ENCODE peak calls at places on chromosomes 3 and 15, in eight cellular contexts. U is adrenal gland, B is ovary, M is body of pancreas, E is heart left ventricle, Z is H54, J is NB4, K is sigmoid colon. A is an unnamed sample.

GRCh38 chr3:50525987-50526386 is 22.6 kb upstream of the CACNA2D2 start:
- DNase-seq in U (peak), B (no peak), M (peak), E (peak), Z (peak), J (peak), K (no peak), A (peak)

GRCh38 chr3:171461087-171461917 is 1.1 kb upstream of the TNIK start:
- DNase-seq in U (peak), B (no peak), M (no peak), E (no peak), Z (no peak), J (peak), K (no peak), A (peak)

GRCh38 chr15:41233367-41233771 is 2.3 kb downstream of the CHP1 start:
- DNase-seq in U (no peak), B (no peak), M (no peak), E (no peak), Z (peak), J (no peak), K (no peak), A (no peak)

GRCh38 chr3:189756651-189757078 is 125.5 kb downstream of the TP63 start:
- DNase-seq in U (no peak), B (no peak), M (no peak), E (no peak), Z (no peak), J (no peak), K (no peak), A (no peak)

GRCh38 chr15:66882251-66883020 is 180.4 kb downstream of the SMAD6 start:
- DNase-seq in U (peak), B (no peak), M (no peak), E (peak), Z (peak), J (peak), K (peak), A (peak)

GRCh38 chr3:156150434-156151066 is 30.2 kb downstream of the KCNAB1 start:
- DNase-seq in U (peak), B (no peak), M (peak), E (no peak), Z (peak), J (peak), K (peak), A (peak)

GRCh38 chr3:104886220-104886995 is 480.3 kb upstream of the ALCAM start:
- DNase-seq in U (peak), B (no peak), M (no peak), E (no peak), Z (no peak), J (peak), K (no peak), A (no peak)

GRCh38 chr3:155302476-155302875 is 9.0 kb upstream of the STRIT1 start:
- DNase-seq in U (no peak), B (no peak), M (no peak), E (no peak), Z (no peak), J (no peak), K (no peak), A (peak)

GRCh38 chr3:128515967-128516366 is 23.0 kb upstream of the GATA2 start:
- DNase-seq in U (no peak), B (no peak), M (no peak), E (no peak), Z (no peak), J (peak), K (no peak), A (no peak)

GRCh38 chr15:63261311-63261710 is 16.1 kb upstream of the APH1B start:
- DNase-seq in U (no peak), B (no peak), M (no peak), E (no peak), Z (no peak), J (no peak), K (no peak), A (no peak)

GRCh38 chr3:126911162-126912026 is 71.5 kb upstream of the PLXNA1 start:
- DNase-seq in U (peak), B (no peak), M (peak), E (peak), Z (peak), J (peak), K (no peak), A (peak)

GRCh38 chr3:107430214-107431047 is 53.2 kb downstream of the CCDC54 start:
- DNase-seq in U (no peak), B (peak), M (no peak), E (peak), Z (no peak), J (peak), K (no peak), A (peak)

GRCh38 chr3:279325-279724 is 82.8 kb downstream of the CHL1 start:
- DNase-seq in U (no peak), B (no peak), M (no peak), E (no peak), Z (no peak), J (no peak), K (no peak), A (no peak)

GRCh38 chr3:171874251-171874679 is 31.1 kb downstream of the TMEM212 start:
- DNase-seq in U (no peak), B (no peak), M (no peak), E (no peak), Z (no peak), J (no peak), K (no peak), A (peak)

GRCh38 chr3:14369675-14370669 is 32.4 kb upstream of the SLC6A6 start:
- DNase-seq in U (no peak), B (no peak), M (peak), E (no peak), Z (no peak), J (no peak), K (no peak), A (peak)

GRCh38 chr3:85068911-85069310 is 110.1 kb downstream of the CADM2 start:
- DNase-seq in U (no peak), B (no peak), M (no peak), E (no peak), Z (no peak), J (no peak), K (no peak), A (no peak)
- TF ChIP-seq POLR2A in U (no peak), B (no peak), M (no peak), E (no peak), Z (no peak), J (no peak), K (no peak), A (no peak)

GRCh38 chr3:120532969-120533368 is 63.2 kb upstream of the NDUFB4 start:
- DNase-seq in U (no peak), B (no peak), M (no peak), E (no peak), Z (no peak), J (no peak), K (no peak), A (no peak)
- TF ChIP-seq POLR2A in U (no peak), B (no peak), M (no peak), E (no peak), Z (no peak), J (no peak), K (no peak), A (no peak)

GRCh38 chr3:113745273-113746068 is 578 bp downstream of the NAA50 start:
- DNase-seq in U (peak), B (peak), M (peak), E (peak), Z (peak), J (peak), K (peak), A (peak)
- TF ChIP-seq POLR2A in U (peak), B (no peak), M (no peak), E (no peak), Z (no peak), J (no peak), K (peak), A (no peak)

GRCh38 chr3:187020376-187020775 is 90.0 kb downstream of the ST6GAL1 start:
- DNase-seq in U (no peak), B (no peak), M (no peak), E (no peak), Z (no peak), J (no peak), K (no peak), A (no peak)

GRCh38 chr3:187024561-187025226 is 94.4 kb downstream of the ST6GAL1 start:
- DNase-seq in U (no peak), B (no peak), M (no peak), E (no peak), Z (no peak), J (no peak), K (no peak), A (no peak)

GRCh38 chr3:187025254-187025655 is 94.9 kb downstream of the ST6GAL1 start:
- DNase-seq in U (no peak), B (no peak), M (no peak), E (no peak), Z (no peak), J (no peak), K (no peak), A (no peak)

GRCh38 chr3:187021748-187022402 is 91.5 kb downstream of the ST6GAL1 start:
- DNase-seq in U (no peak), B (no peak), M (no peak), E (no peak), Z (no peak), J (no peak), K (no peak), A (peak)

DNA sequence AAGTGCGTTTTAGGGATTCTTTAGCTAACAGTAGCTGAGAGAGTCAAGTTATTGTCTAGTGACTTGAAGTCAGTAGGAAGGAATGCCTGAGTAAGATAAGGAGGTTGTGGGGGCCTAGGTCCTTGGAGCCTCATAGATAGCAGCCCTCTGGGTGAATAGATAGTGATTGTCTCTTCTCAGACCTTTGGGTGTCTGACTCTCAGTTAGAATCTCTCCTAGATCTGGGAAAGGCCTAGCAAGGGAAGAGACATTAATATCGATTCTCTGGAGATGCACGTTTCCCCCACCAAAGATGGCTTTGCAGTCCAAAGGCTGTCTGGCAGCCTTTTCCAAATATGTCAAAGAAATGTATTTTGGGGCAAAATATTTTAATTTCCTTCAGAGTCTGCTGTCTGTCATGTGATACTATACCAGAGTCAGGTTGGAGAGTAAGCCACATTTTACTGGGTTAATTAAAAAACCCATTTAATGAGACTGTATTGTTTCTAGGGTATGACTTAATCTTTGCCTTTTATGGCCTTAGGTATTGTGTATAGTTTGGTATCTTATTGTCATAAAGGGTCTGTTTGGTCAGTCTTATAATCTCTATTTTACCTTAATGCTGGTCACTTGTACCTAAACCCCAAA is 92.2 kb downstream of the ST6GAL1 start:
- DNase-seq in U (no peak), B (no peak), M (no peak), E (no peak), Z (no peak), J (no peak), K (no peak), A (no peak)
- TF ChIP-seq POLR2A in U (no peak), B (no peak), M (no peak), E (no peak), Z (no peak), J (no peak), K (no peak), A (no peak)

GRCh38 chr3:113214227-113214626 is 2.9 kb downstream of the BOC start:
- DNase-seq in U (no peak), B (no peak), M (no peak), E (no peak), Z (no peak), J (no peak), K (no peak), A (no peak)

GRCh38 chr3:113210608-113211369 is 568 bp upstream of the BOC start:
- DNase-seq in U (no peak), B (peak), M (peak), E (no peak), Z (peak), J (no peak), K (peak), A (no peak)

GRCh38 chr3:113212845-113213375 is 1.6 kb downstream of the BOC start:
- DNase-seq in U (no peak), B (no peak), M (no peak), E (no peak), Z (peak), J (no peak), K (no peak), A (no peak)

GRCh38 chr3:113211370-113212154 is at the start of gene BOC:
- DNase-seq in U (no peak), B (peak), M (peak), E (peak), Z (peak), J (peak), K (peak), A (peak)

DNA sequence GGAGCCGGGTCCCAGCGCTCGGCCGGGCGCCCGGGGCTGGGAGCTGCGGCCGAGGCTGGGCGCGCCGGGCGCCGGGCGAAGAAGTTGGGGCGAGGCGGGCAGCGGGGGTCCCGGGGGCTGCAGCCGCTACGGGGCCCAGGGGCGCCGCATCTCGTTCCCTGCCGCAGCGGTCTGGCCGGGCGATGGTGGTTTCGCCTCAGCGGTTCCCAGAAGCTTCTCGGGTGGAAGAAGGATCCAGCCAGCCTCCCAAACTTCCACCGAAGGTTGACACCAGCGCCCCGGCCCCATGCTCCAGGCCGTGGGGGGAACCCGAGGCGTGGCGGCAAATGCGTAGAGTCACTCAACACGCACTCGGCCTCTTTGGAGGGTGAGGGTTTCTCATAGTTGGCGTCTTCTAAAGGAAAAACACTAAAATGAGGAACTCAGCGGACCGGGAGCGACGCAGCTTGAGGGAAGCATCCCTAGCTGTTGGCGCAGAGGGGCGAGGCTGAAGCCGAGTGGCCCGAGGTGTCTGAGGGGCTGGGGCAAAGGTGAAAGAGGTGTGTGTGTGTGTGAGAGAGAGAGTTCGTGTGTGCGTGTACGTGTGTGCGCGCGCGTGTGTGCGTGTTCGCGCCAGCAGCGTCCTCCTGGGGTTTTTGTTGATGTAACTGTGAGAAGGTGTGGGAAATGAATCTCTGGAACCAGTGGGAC is 943 bp downstream of the BOC start:
- DNase-seq in U (no peak), B (peak), M (peak), E (peak), Z (peak), J (peak), K (peak), A (peak)
- TF ChIP-seq POLR2A in U (no peak), B (no peak), M (no peak), E (no peak), Z (no peak), J (no peak), K (no peak), A (no peak)

GRCh38 chr15:85618956-85619491 is 175.7 kb downstream of the KLHL25 start:
- DNase-seq in U (peak), B (peak), M (peak), E (peak), Z (peak), J (peak), K (peak), A (no peak)
- TF ChIP-seq POLR2A in U (peak), B (peak), M (peak), E (no peak), Z (no peak), J (no peak), K (peak), A (no peak)

DNA sequence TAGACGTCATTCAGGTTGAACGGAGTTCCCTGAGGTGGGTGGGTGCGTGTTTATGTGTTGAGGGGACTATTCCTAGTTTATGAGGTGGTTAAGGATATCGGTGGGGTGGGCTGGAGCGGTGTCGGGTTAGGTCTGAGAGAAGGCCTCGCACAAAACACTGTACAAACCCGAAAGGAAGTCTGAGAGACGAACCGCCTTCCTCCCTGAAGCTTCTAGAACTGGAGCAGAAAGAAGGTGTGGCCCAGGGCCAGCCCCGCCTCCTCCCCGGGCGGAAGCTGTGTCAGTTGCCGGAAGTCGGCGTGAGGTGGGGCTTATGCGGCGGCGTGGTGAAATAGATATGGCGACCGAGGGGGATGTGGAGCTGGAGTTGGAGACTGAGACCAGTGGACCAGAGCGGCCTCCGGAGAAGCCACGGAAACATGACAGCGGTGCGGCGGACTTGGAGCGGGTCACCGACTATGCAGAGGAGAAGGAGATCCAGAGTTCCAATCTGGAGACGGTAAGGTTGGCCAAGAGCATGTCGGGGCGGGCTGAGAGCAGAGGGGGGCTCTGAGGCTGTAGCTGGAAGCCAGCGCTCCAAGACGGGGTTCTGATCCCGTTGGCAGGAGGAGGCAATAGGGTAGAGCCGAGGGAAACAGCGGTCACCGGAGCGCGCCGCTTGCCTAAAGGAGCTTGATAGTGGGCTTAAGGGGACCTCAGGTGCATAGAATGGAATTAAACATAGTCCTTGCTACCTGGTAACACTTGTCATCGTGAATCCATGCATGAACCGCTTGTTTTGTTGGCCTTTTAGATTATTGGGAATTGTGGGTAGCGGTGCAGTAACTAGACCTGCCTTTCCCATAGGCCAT is at the start of gene HYPK:
- DNase-seq in U (peak), B (peak), M (peak), E (peak), Z (peak), J (peak), K (peak), A (peak)
- TF ChIP-seq POLR2A in U (peak), B (peak), M (peak), E (no peak), Z (peak), J (peak), K (peak), A (peak)

GRCh38 chr15:59656935-59657634 is at the start of gene GTF2A2:
- DNase-seq in U (peak), B (peak), M (peak), E (peak), Z (peak), J (peak), K (peak), A (peak)
- TF ChIP-seq POLR2A in U (peak), B (peak), M (peak), E (no peak), Z (peak), J (peak), K (peak), A (peak)

GRCh38 chr3:47421741-47422649 is 41.2 kb downstream of the PTPN23 start:
- DNase-seq in U (peak), B (peak), M (peak), E (peak), Z (peak), J (peak), K (peak), A (peak)
- TF ChIP-seq POLR2A in U (no peak), B (no peak), M (no peak), E (no peak), Z (no peak), J (no peak), K (no peak), A (no peak)